ENCODE peak calls at places on chromosomes 4 and X, in seven cellular contexts. One of them, this sample, is unnamed.

GRCh38 chr4:139694522-139694921 is 28.9 kb downstream of the MGST2 start:
- DNase-seq in NB4: no peak
- DNase-seq in ovary: no peak
- DNase-seq in prostate gland: no peak
- DNase-seq in tibial nerve: no peak
- DNase-seq in breast epithelium: no peak
- DNase-seq in body of pancreas: no peak
- DNase-seq in this sample: no peak

GRCh38 chr4:77169496-77169895 is 12.5 kb downstream of the CCNG2 start:
- DNase-seq in tibial nerve: no peak
- DNase-seq in prostate gland: no peak
- DNase-seq in body of pancreas: no peak
- DNase-seq in ovary: no peak
- DNase-seq in breast epithelium: no peak
- DNase-seq in NB4: no peak
- DNase-seq in this sample: no peak

GRCh38 chr4:97646997-97647396 is 496.3 kb downstream of the STPG2 start:
- DNase-seq in body of pancreas: no peak
- DNase-seq in tibial nerve: no peak
- DNase-seq in prostate gland: no peak
- DNase-seq in ovary: no peak
- DNase-seq in breast epithelium: no peak
- DNase-seq in NB4: no peak
- DNase-seq in this sample: no peak

GRCh38 chr4:4383085-4383484 is 3.8 kb upstream of the NSG1 start:
- DNase-seq in body of pancreas: no peak
- DNase-seq in ovary: no peak
- DNase-seq in prostate gland: no peak
- DNase-seq in breast epithelium: no peak
- DNase-seq in NB4: no peak
- DNase-seq in tibial nerve: no peak
- DNase-seq in this sample: no peak

GRCh38 chr4:98867648-98868047 is 61.3 kb downstream of the EIF4E start:
- DNase-seq in ovary: no peak
- DNase-seq in prostate gland: no peak
- DNase-seq in NB4: no peak
- DNase-seq in body of pancreas: no peak
- DNase-seq in tibial nerve: no peak
- DNase-seq in breast epithelium: no peak
- DNase-seq in this sample: no peak

GRCh38 chrX:138150709-138151108 is 560.8 kb downstream of the FGF13 start:
- DNase-seq in breast epithelium: no peak
- DNase-seq in prostate gland: no peak
- DNase-seq in tibial nerve: no peak
- DNase-seq in body of pancreas: no peak
- DNase-seq in ovary: no peak
- DNase-seq in NB4: peak
- DNase-seq in this sample: no peak

GRCh38 chr4:108830509-108831244 is 67.8 kb upstream of the ETNPPL start:
- DNase-seq in NB4: no peak
- DNase-seq in breast epithelium: no peak
- DNase-seq in tibial nerve: no peak
- DNase-seq in prostate gland: no peak
- DNase-seq in ovary: no peak
- DNase-seq in body of pancreas: peak
- DNase-seq in this sample: peak

GRCh38 chr4:77579406-77580076 is 26.1 kb upstream of the CXCL13 start:
- DNase-seq in prostate gland: no peak
- DNase-seq in ovary: no peak
- DNase-seq in tibial nerve: no peak
- DNase-seq in breast epithelium: no peak
- DNase-seq in NB4: no peak
- DNase-seq in body of pancreas: no peak
- DNase-seq in this sample: no peak

GRCh38 chr4:37528161-37528560 is 158.0 kb downstream of the RELL1 start:
- DNase-seq in NB4: peak
- DNase-seq in ovary: no peak
- DNase-seq in prostate gland: peak
- DNase-seq in tibial nerve: no peak
- DNase-seq in body of pancreas: peak
- DNase-seq in breast epithelium: peak
- DNase-seq in this sample: no peak

GRCh38 chr4:5376015-5376414 is 324.7 kb downstream of the STK32B start:
- DNase-seq in breast epithelium: no peak
- DNase-seq in ovary: no peak
- DNase-seq in prostate gland: no peak
- DNase-seq in NB4: no peak
- DNase-seq in body of pancreas: no peak
- DNase-seq in tibial nerve: no peak
- DNase-seq in this sample: no peak

GRCh38 chrX:30224541-30224940 is 5.9 kb upstream of the MAGEB3 start:
- DNase-seq in tibial nerve: no peak
- DNase-seq in prostate gland: no peak
- DNase-seq in NB4: no peak
- DNase-seq in ovary: no peak
- DNase-seq in body of pancreas: no peak
- DNase-seq in breast epithelium: no peak
- DNase-seq in this sample: no peak

GRCh38 chr4:47010347-47011188 is 17.2 kb upstream of the GABRA4 start:
- DNase-seq in ovary: no peak
- DNase-seq in body of pancreas: no peak
- DNase-seq in tibial nerve: no peak
- DNase-seq in prostate gland: no peak
- DNase-seq in breast epithelium: no peak
- DNase-seq in NB4: peak
- DNase-seq in this sample: no peak

GRCh38 chr4:7032591-7032990 is 10.6 kb upstream of the TADA2B start:
- DNase-seq in prostate gland: no peak
- DNase-seq in tibial nerve: no peak
- DNase-seq in breast epithelium: no peak
- DNase-seq in body of pancreas: no peak
- DNase-seq in ovary: no peak
- DNase-seq in NB4: no peak
- DNase-seq in this sample: no peak

GRCh38 chr4:83851261-83852084 is 315.6 kb downstream of the GPAT3 start:
- DNase-seq in prostate gland: no peak
- DNase-seq in tibial nerve: no peak
- DNase-seq in ovary: no peak
- DNase-seq in breast epithelium: no peak
- DNase-seq in body of pancreas: no peak
- DNase-seq in NB4: no peak
- DNase-seq in this sample: no peak

GRCh38 chrX:19487520-19488200 is 27.6 kb downstream of the MAP3K15 start:
- DNase-seq in prostate gland: no peak
- DNase-seq in breast epithelium: no peak
- DNase-seq in ovary: no peak
- DNase-seq in NB4: no peak
- DNase-seq in tibial nerve: no peak
- DNase-seq in body of pancreas: peak
- DNase-seq in this sample: peak

GRCh38 chr4:153318696-153319320 is 25.7 kb upstream of the MND1 start:
- DNase-seq in ovary: peak
- DNase-seq in body of pancreas: peak
- DNase-seq in breast epithelium: no peak
- DNase-seq in tibial nerve: peak
- DNase-seq in prostate gland: peak
- DNase-seq in NB4: peak
- DNase-seq in this sample: no peak

GRCh38 chr4:4852591-4853362 is 6.7 kb upstream of the MSX1 start:
- DNase-seq in NB4: no peak
- DNase-seq in body of pancreas: peak
- DNase-seq in tibial nerve: no peak
- DNase-seq in prostate gland: no peak
- DNase-seq in breast epithelium: no peak
- DNase-seq in ovary: peak
- DNase-seq in this sample: no peak

GRCh38 chr4:105291920-105292319 is 145.2 kb downstream of the TET2 start:
- DNase-seq in body of pancreas: no peak
- DNase-seq in ovary: no peak
- DNase-seq in breast epithelium: no peak
- DNase-seq in prostate gland: no peak
- DNase-seq in tibial nerve: no peak
- DNase-seq in NB4: no peak
- DNase-seq in this sample: no peak

GRCh38 chr4:53552711-53553110 is 38.6 kb downstream of the LNX1 start:
- DNase-seq in body of pancreas: no peak
- DNase-seq in ovary: no peak
- DNase-seq in tibial nerve: no peak
- DNase-seq in NB4: no peak
- DNase-seq in prostate gland: no peak
- DNase-seq in breast epithelium: no peak
- DNase-seq in this sample: no peak

GRCh38 chr4:72991889-72992288 is 77.6 kb downstream of the COX18 start:
- DNase-seq in prostate gland: no peak
- DNase-seq in ovary: no peak
- DNase-seq in breast epithelium: no peak
- DNase-seq in body of pancreas: no peak
- DNase-seq in NB4: no peak
- DNase-seq in tibial nerve: no peak
- DNase-seq in this sample: no peak

GRCh38 chr4:22969314-22969896 is 276.7 kb downstream of the GBA3 start:
- DNase-seq in tibial nerve: no peak
- DNase-seq in body of pancreas: no peak
- DNase-seq in NB4: no peak
- DNase-seq in breast epithelium: no peak
- DNase-seq in ovary: no peak
- DNase-seq in prostate gland: no peak
- DNase-seq in this sample: no peak

GRCh38 chrX:51332188-51332942 is at the start of gene NUDT10:
- DNase-seq in prostate gland: peak
- DNase-seq in tibial nerve: peak
- DNase-seq in body of pancreas: peak
- DNase-seq in breast epithelium: no peak
- DNase-seq in NB4: peak
- DNase-seq in ovary: peak
- DNase-seq in this sample: peak

GRCh38 chrX:153974003-153974725 is 1.6 kb downstream of the TMEM187 start:
- DNase-seq in ovary: peak
- DNase-seq in prostate gland: no peak
- DNase-seq in tibial nerve: no peak
- DNase-seq in breast epithelium: no peak
- DNase-seq in body of pancreas: peak
- DNase-seq in NB4: peak
- DNase-seq in this sample: no peak

GRCh38 chrX:151031365-151031975 is 48.3 kb downstream of the HMGB3 start:
- DNase-seq in prostate gland: no peak
- DNase-seq in breast epithelium: no peak
- DNase-seq in tibial nerve: no peak
- DNase-seq in body of pancreas: no peak
- DNase-seq in ovary: no peak
- DNase-seq in NB4: no peak
- DNase-seq in this sample: no peak

GRCh38 chr4:152729466-152729865 is 49.7 kb upstream of the TMEM154 start:
- DNase-seq in ovary: no peak
- DNase-seq in body of pancreas: no peak
- DNase-seq in breast epithelium: no peak
- DNase-seq in tibial nerve: no peak
- DNase-seq in prostate gland: no peak
- DNase-seq in NB4: no peak
- DNase-seq in this sample: no peak

GRCh38 chrX:130120746-130121504 is 10.6 kb upstream of the ELF4 start:
- DNase-seq in body of pancreas: peak
- DNase-seq in ovary: peak
- DNase-seq in tibial nerve: peak
- DNase-seq in breast epithelium: peak
- DNase-seq in prostate gland: peak
- DNase-seq in NB4: peak
- DNase-seq in this sample: peak
- TF ChIP-seq POLR2A in body of pancreas: no peak
- TF ChIP-seq POLR2A in ovary: no peak
- TF ChIP-seq POLR2A in tibial nerve: peak
- TF ChIP-seq POLR2A in breast epithelium: no peak
- TF ChIP-seq POLR2A in prostate gland: peak
- TF ChIP-seq POLR2A in NB4: no peak
- TF ChIP-seq POLR2A in this sample: no peak

DNA sequence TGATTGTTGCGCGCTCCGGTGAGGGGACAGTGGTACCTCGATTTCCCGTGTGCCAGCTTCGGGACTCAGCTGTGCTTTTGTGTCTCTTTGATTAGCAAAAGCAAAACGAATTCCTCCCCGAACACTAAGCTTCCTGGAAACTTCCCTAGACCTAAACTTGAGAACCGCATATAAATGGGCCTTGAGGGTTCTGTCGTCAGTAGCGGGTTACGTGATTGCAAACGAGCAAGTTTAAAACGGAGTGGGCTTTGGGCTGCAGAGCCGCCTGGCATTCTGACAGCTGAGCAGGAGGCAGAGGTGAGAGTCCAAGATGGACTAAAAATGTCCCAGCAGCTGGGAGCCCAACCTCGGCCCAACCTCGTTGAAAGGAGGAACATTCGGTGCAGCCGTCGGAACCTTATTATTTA is 1.2 kb upstream of the TAPT1 start:
- DNase-seq in tibial nerve: peak
- DNase-seq in prostate gland: no peak
- DNase-seq in body of pancreas: peak
- DNase-seq in ovary: peak
- DNase-seq in NB4: peak
- DNase-seq in breast epithelium: peak
- DNase-seq in this sample: peak
- TF ChIP-seq POLR2A in tibial nerve: no peak
- TF ChIP-seq POLR2A in prostate gland: peak
- TF ChIP-seq POLR2A in body of pancreas: no peak
- TF ChIP-seq POLR2A in ovary: no peak
- TF ChIP-seq POLR2A in NB4: no peak
- TF ChIP-seq POLR2A in breast epithelium: no peak
- TF ChIP-seq POLR2A in this sample: no peak

GRCh38 chr4:48779095-48779997 is 733 bp downstream of the FRYL start:
- DNase-seq in ovary: peak
- DNase-seq in NB4: peak
- DNase-seq in tibial nerve: peak
- DNase-seq in body of pancreas: peak
- DNase-seq in breast epithelium: peak
- DNase-seq in prostate gland: peak
- DNase-seq in this sample: peak
- TF ChIP-seq POLR2A in ovary: no peak
- TF ChIP-seq POLR2A in NB4: no peak
- TF ChIP-seq POLR2A in tibial nerve: no peak
- TF ChIP-seq POLR2A in body of pancreas: peak
- TF ChIP-seq POLR2A in breast epithelium: no peak
- TF ChIP-seq POLR2A in prostate gland: no peak
- TF ChIP-seq POLR2A in this sample: no peak

GRCh38 chr4:81506731-81507130 is 35.0 kb upstream of the RASGEF1B start:
- DNase-seq in ovary: no peak
- DNase-seq in body of pancreas: no peak
- DNase-seq in prostate gland: no peak
- DNase-seq in breast epithelium: no peak
- DNase-seq in NB4: no peak
- DNase-seq in tibial nerve: no peak
- DNase-seq in this sample: no peak

GRCh38 chr4:81509822-81510221 is 38.1 kb upstream of the RASGEF1B start:
- DNase-seq in prostate gland: no peak
- DNase-seq in tibial nerve: no peak
- DNase-seq in NB4: no peak
- DNase-seq in breast epithelium: no peak
- DNase-seq in ovary: no peak
- DNase-seq in body of pancreas: no peak
- DNase-seq in this sample: no peak

GRCh38 chr4:81510643-81511189 is 39.0 kb upstream of the RASGEF1B start:
- DNase-seq in prostate gland: no peak
- DNase-seq in body of pancreas: no peak
- DNase-seq in tibial nerve: no peak
- DNase-seq in ovary: no peak
- DNase-seq in breast epithelium: no peak
- DNase-seq in NB4: no peak
- DNase-seq in this sample: no peak

GRCh38 chr4:81507530-81507929 is 35.8 kb upstream of the RASGEF1B start:
- DNase-seq in NB4: no peak
- DNase-seq in body of pancreas: no peak
- DNase-seq in breast epithelium: no peak
- DNase-seq in prostate gland: no peak
- DNase-seq in tibial nerve: no peak
- DNase-seq in ovary: no peak
- DNase-seq in this sample: no peak

GRCh38 chr4:81508786-81509574 is 37.3 kb upstream of the RASGEF1B start:
- DNase-seq in body of pancreas: no peak
- DNase-seq in prostate gland: no peak
- DNase-seq in ovary: no peak
- DNase-seq in NB4: peak
- DNase-seq in breast epithelium: no peak
- DNase-seq in tibial nerve: no peak
- DNase-seq in this sample: no peak
- TF ChIP-seq POLR2A in body of pancreas: no peak
- TF ChIP-seq POLR2A in prostate gland: no peak
- TF ChIP-seq POLR2A in ovary: no peak
- TF ChIP-seq POLR2A in NB4: no peak
- TF ChIP-seq POLR2A in breast epithelium: no peak
- TF ChIP-seq POLR2A in tibial nerve: no peak
- TF ChIP-seq POLR2A in this sample: no peak

This sample was measured in adrenal gland.